ENCODE peak calls at places on chromosomes 4 and X, in five cellular contexts. U, X, S, G and Z are unnamed samples.

GRCh38 chr4:150515135-150515534 is 66.8 kb upstream of the MAB21L2 start:
- DNase-seq in U (no peak), X (no peak), S (no peak), G (no peak), Z (no peak)

GRCh38 chr4:31204895-31205294 is 484.7 kb downstream of the PCDH7 start:
- DNase-seq in U (no peak), X (no peak), S (no peak), G (no peak), Z (no peak)

GRCh38 chrX:10769165-10769564 is 148.8 kb upstream of the MID1 start:
- DNase-seq in U (no peak), X (no peak), S (no peak), G (peak), Z (no peak)

GRCh38 chr4:155353923-155354540 is 22.7 kb downstream of the MAP9 start:
- DNase-seq in U (no peak), X (peak), S (peak), G (peak), Z (peak)

GRCh38 chr4:2915789-2916188 is 47.4 kb downstream of the NOP14 start:
- DNase-seq in U (no peak), X (no peak), S (no peak), G (no peak), Z (no peak)

GRCh38 chrX:150958177-150958576 is 25.0 kb upstream of the HMGB3 start:
- DNase-seq in U (no peak), X (no peak), S (peak), G (no peak), Z (no peak)

GRCh38 chr4:95165926-95166524 is 382.7 kb downstream of the UNC5C start:
- DNase-seq in U (no peak), X (peak), S (peak), G (peak), Z (peak)

GRCh38 chr4:155673453-155673979 is 6.9 kb downstream of the GUCY1A1 start:
- DNase-seq in U (no peak), X (no peak), S (no peak), G (no peak), Z (no peak)

GRCh38 chrX:3697701-3698279 is 15.7 kb downstream of the PRKX start:
- DNase-seq in U (no peak), X (no peak), S (peak), G (no peak), Z (no peak)

GRCh38 chr4:40475609-40476008 is 140.5 kb downstream of the CHRNA9 start:
- DNase-seq in U (no peak), X (no peak), S (no peak), G (no peak), Z (no peak)